ENCODE peak calls at places on chromosomes 6 and 20, in seven cellular contexts. I is dorsolateral prefrontal cortex, R is upper lobe of right lung, Y is GM12878, D is RWPE1, E is sigmoid colon, F is mammary epithelial cell. Q is an unnamed sample.
A peak's percentile ranks its signal among the peaks of the same experiment; 100 is the strongest.

GRCh38 chr6:105067329-105067728 is 110.4 kb downstream of the LIN28B start:
- DNase-seq in I (no peak), R (no peak), Y (no peak), D (no peak), E (no peak), F (no peak), Q (no peak)

GRCh38 chr20:50249447-50250388 is 59.1 kb downstream of the CEBPB start:
- DNase-seq in I (no peak), R (no peak), Y (no peak), D (no peak), E (no peak), F (no peak), Q (no peak)

GRCh38 chr20:50762435-50763201 is 31.2 kb downstream of the PARD6B start:
- DNase-seq in I (peak; percentile 65), R (peak; percentile 76), Y (no peak), D (peak; percentile 54), E (peak; percentile 96), F (peak; percentile 82), Q (peak; percentile 52)

GRCh38 chr6:92369309-92369708 is 1050.0 kb downstream of the EPHA7 start:
- DNase-seq in I (no peak), R (no peak), Y (no peak), D (no peak), E (no peak), F (no peak), Q (no peak)

GRCh38 chr6:38847497-38847896 is 132.4 kb downstream of the DNAH8 start:
- DNase-seq in I (no peak), R (no peak), Y (no peak), D (no peak), E (no peak), F (no peak), Q (no peak)

GRCh38 chr6:106192824-106193223 is 106.7 kb downstream of the PRDM1 start:
- DNase-seq in I (no peak), R (no peak), Y (no peak), D (no peak), E (no peak), F (peak; percentile 75), Q (peak; percentile 28)

GRCh38 chr6:147869223-147869600 is 360.7 kb downstream of the SAMD5 start:
- DNase-seq in I (no peak), R (no peak), Y (no peak), D (no peak), E (no peak), F (no peak), Q (no peak)

GRCh38 chr6:57305754-57306153 is 11.7 kb upstream of the PRIM2 start:
- DNase-seq in I (no peak), R (no peak), Y (no peak), D (no peak), E (no peak), F (no peak), Q (no peak)

GRCh38 chr6:12113190-12113578 is 101.1 kb downstream of the HIVEP1 start:
- DNase-seq in I (no peak), R (no peak), Y (no peak), D (peak; percentile 51), E (no peak), F (peak; percentile 57), Q (peak; percentile 91)

GRCh38 chr6:154243793-154244768 is 112.5 kb downstream of the IPCEF1 start:
- DNase-seq in I (no peak), R (no peak), Y (no peak), D (no peak), E (no peak), F (peak; percentile 31), Q (no peak)

GRCh38 chr6:20441921-20442320 is 40.2 kb downstream of the E2F3 start:
- DNase-seq in I (no peak), R (no peak), Y (no peak), D (no peak), E (no peak), F (no peak), Q (no peak)

GRCh38 chr6:113858605-113859348 is 1.6 kb downstream of the MARCKS start:
- DNase-seq in I (peak; percentile 91), R (peak; percentile 91), Y (peak; percentile 87), D (peak; percentile 88), E (peak; percentile 94), F (peak; percentile 95), Q (peak; percentile 81)

GRCh38 chr6:105675715-105676397 is 273.0 kb upstream of the PREP start:
- DNase-seq in I (no peak), R (no peak), Y (no peak), D (peak; percentile 68), E (no peak), F (peak; percentile 89), Q (peak; percentile 82)

GRCh38 chr6:55069132-55069781 is 105.1 kb upstream of the HCRTR2 start:
- DNase-seq in I (no peak), R (no peak), Y (no peak), D (peak; percentile 35), E (no peak), F (peak; percentile 39), Q (peak; percentile 18)

GRCh38 chr6:39301606-39302005 is 12.6 kb downstream of the KCNK17 start:
- DNase-seq in I (no peak), R (no peak), Y (no peak), D (no peak), E (no peak), F (no peak), Q (no peak)

GRCh38 chr6:35543459-35544193 is 30.9 kb upstream of the TULP1 start:
- DNase-seq in I (no peak), R (peak; percentile 77), Y (no peak), D (no peak), E (no peak), F (no peak), Q (no peak)

GRCh38 chr6:11139051-11139960 is 27.8 kb upstream of the ERVFRD-1 start:
- DNase-seq in I (no peak), R (no peak), Y (no peak), D (peak; percentile 92), E (no peak), F (peak; percentile 97), Q (no peak)

GRCh38 chr20:44979090-44979621 is 12.8 kb downstream of the STK4 start:
- DNase-seq in I (no peak), R (no peak), Y (peak; percentile 82), D (no peak), E (no peak), F (no peak), Q (peak; percentile 63)

GRCh38 chr6:150102750-150103270 is 33.9 kb upstream of the ULBP3 start:
- DNase-seq in I (no peak), R (no peak), Y (no peak), D (no peak), E (no peak), F (no peak), Q (no peak)

GRCh38 chr20:20763652-20764051 is 51.2 kb upstream of the RALGAPA2 start:
- DNase-seq in I (no peak), R (no peak), Y (no peak), D (no peak), E (no peak), F (no peak), Q (no peak)

GRCh38 chr6:118586741-118587485 is 38.8 kb downstream of the PLN start:
- DNase-seq in I (no peak), R (no peak), Y (no peak), D (no peak), E (no peak), F (no peak), Q (no peak)

GRCh38 chr6:55405474-55406220 is 78.4 kb downstream of the GFRAL start:
- DNase-seq in I (no peak), R (no peak), Y (no peak), D (no peak), E (no peak), F (no peak), Q (no peak)

GRCh38 chr20:16695633-16696032 is 34.2 kb upstream of the SNRPB2 start:
- DNase-seq in I (no peak), R (no peak), Y (no peak), D (no peak), E (no peak), F (no peak), Q (no peak)

GRCh38 chr6:32885698-32886286 is 31.8 kb downstream of the PSMB9 start:
- DNase-seq in I (no peak), R (no peak), Y (peak; percentile 23), D (peak; percentile 57), E (no peak), F (peak; percentile 45), Q (no peak)

GRCh38 chr20:54526801-54527200 is 51.4 kb downstream of the DOK5 start:
- DNase-seq in I (no peak), R (no peak), Y (no peak), D (no peak), E (no peak), F (no peak), Q (no peak)

GRCh38 chr6:70166088-70166958 is 136.6 kb downstream of the COL9A1 start:
- DNase-seq in I (peak; percentile 77), R (peak; percentile 67), Y (no peak), D (peak; percentile 31), E (no peak), F (peak; percentile 29), Q (peak; percentile 45)
- H3K27ac ChIP-seq in I (no peak overlapping the region), R (no peak overlapping the region), Y (no peak overlapping the region), D (no peak overlapping the region), E (no peak overlapping the region), F (no peak overlapping the region), Q (no peak overlapping the region)

GRCh38 chr6:6365242-6365641 is 44.8 kb upstream of the F13A1 start:
- DNase-seq in I (no peak), R (no peak), Y (no peak), D (no peak), E (no peak), F (no peak), Q (no peak)

GRCh38 chr6:6368040-6368683 is 47.7 kb upstream of the F13A1 start:
- DNase-seq in I (no peak), R (no peak), Y (no peak), D (no peak), E (no peak), F (no peak), Q (no peak)

GRCh38 chr6:6362051-6362450 is 41.6 kb upstream of the F13A1 start:
- DNase-seq in I (no peak), R (no peak), Y (no peak), D (no peak), E (no peak), F (peak; percentile 2), Q (no peak)

GRCh38 chr6:6368684-6369052 is 48.2 kb upstream of the F13A1 start:
- DNase-seq in I (no peak), R (no peak), Y (no peak), D (no peak), E (no peak), F (no peak), Q (no peak)

DNA sequence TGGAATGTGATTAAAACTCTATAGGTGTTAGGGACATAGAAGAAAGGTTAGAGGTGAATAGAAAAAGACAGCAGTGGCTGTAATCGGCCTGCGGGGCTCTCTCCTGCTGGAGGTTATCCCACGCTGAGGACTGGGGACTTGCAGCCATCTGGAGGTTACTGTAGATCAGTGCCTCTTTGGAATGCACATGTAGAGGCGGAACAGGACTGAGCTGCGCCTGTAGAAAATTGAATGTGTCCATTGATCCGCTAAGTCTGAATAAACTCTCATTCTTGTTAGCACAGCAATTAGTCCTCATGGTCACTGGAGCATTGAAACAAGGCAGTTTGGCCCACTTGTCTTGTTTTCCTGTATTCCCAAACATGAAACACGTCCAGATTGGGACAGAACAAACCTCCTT is 46.3 kb upstream of the F13A1 start:
- DNase-seq in I (no peak), R (no peak), Y (no peak), D (no peak), E (no peak), F (no peak), Q (no peak)
- TF ChIP-seq CTCF in I (no peak), R (no peak), Y (no peak), D (no peak), E (no peak), F (no peak), Q (no peak)

GRCh38 chr6:6333498-6333897 is 13.0 kb upstream of the F13A1 start:
- DNase-seq in I (no peak), R (no peak), Y (no peak), D (no peak), E (no peak), F (peak; percentile 11), Q (peak; percentile 34)
- H3K27ac ChIP-seq in I (no peak overlapping the region), R (no peak overlapping the region), Y (peak overlapping the region; percentile 97), D (no peak overlapping the region), E (no peak overlapping the region), F (no peak overlapping the region), Q (no peak overlapping the region)

GRCh38 chr6:155530219-155530834 is 74.7 kb upstream of the NOX3 start:
- DNase-seq in I (no peak), R (no peak), Y (no peak), D (peak; percentile 18), E (no peak), F (peak; percentile 31), Q (peak; percentile 65)
- TF ChIP-seq CTCF in I (peak; percentile 59), R (peak; percentile 70), Y (peak; percentile 76), D (peak; percentile 71), E (peak; percentile 49), F (peak; percentile 79), Q (peak; percentile 79)